ENCODE peak calls at places on chromosomes 11 and 22, in seven cellular contexts. B is PC-3, Z is colonic mucosa, Y is gastrocnemius medialis, P is prostate gland, U is heart right ventricle, A is A549. C is an unnamed sample.

GRCh38 chr22:45421349-45422057 is 8.0 kb downstream of the RIBC2 start:
- DNase-seq in A (no peak), U (no peak), B (no peak), P (no peak), Z (no peak), Y (no peak), C (no peak)

GRCh38 chr11:123357990-123358827 is 71.9 kb upstream of the GRAMD1B start:
- DNase-seq in A (no peak), B (peak), Z (no peak), U (no peak), P (no peak), Y (no peak), C (no peak)

GRCh38 chr22:42296381-42296853 is 26.0 kb upstream of the TCF20 start:
- DNase-seq in B (no peak), A (no peak), Z (no peak), P (no peak), Y (no peak), U (peak), C (peak)

GRCh38 chr11:70381872-70382842 is 16.2 kb upstream of the CTTN start:
- DNase-seq in P (no peak), B (no peak), Z (no peak), U (no peak), A (peak), Y (no peak), C (no peak)

GRCh38 chr11:27509953-27510352 is 3.4 kb upstream of the LIN7C start:
- DNase-seq in A (no peak), U (no peak), Z (no peak), B (no peak), Y (no peak), P (no peak), C (no peak)

GRCh38 chr11:529740-530411 is 5.5 kb downstream of the HRAS start:
- DNase-seq in P (no peak), Y (no peak), U (no peak), B (no peak), A (no peak), Z (no peak), C (no peak)

GRCh38 chr11:105032495-105032894 is 2.4 kb downstream of the CASP1 start:
- DNase-seq in Z (no peak), U (no peak), B (no peak), A (no peak), Y (no peak), P (no peak), C (no peak)

GRCh38 chr22:49247194-49247924 is 580.3 kb downstream of the BRD1 start:
- DNase-seq in Y (no peak), B (no peak), U (no peak), A (no peak), P (no peak), Z (no peak), C (no peak)

GRCh38 chr11:64234840-64235379 is 526 bp downstream of the VEGFB start:
- DNase-seq in P (no peak), Y (no peak), U (no peak), B (peak), A (no peak), Z (peak), C (peak)

GRCh38 chr11:9719949-9720646 is 56.2 kb downstream of the SWAP70 start:
- DNase-seq in A (no peak), Y (no peak), U (no peak), B (peak), Z (no peak), P (no peak), C (no peak)

GRCh38 chr11:117668291-117668690 is 128.7 kb downstream of the DSCAML1 start:
- DNase-seq in U (no peak), P (no peak), A (no peak), Z (no peak), B (no peak), Y (no peak), C (no peak)

GRCh38 chr11:12569499-12570040 is 104.7 kb upstream of the TEAD1 start:
- DNase-seq in P (no peak), Y (no peak), U (no peak), Z (no peak), B (no peak), A (no peak), C (no peak)

GRCh38 chr11:12005476-12005875 is 3.0 kb downstream of the DKK3 start:
- DNase-seq in Y (no peak), B (peak), A (no peak), U (no peak), P (no peak), Z (no peak), C (no peak)

GRCh38 chr22:32828150-32828549 is 26.6 kb downstream of the TIMP3 start:
- DNase-seq in P (no peak), Y (no peak), B (no peak), U (no peak), Z (no peak), A (no peak), C (no peak)

GRCh38 chr22:30265851-30266444 is 703 bp downstream of the OSM start:
- DNase-seq in A (no peak), B (no peak), P (no peak), Z (peak), U (peak), Y (no peak), C (no peak)

GRCh38 chr11:820655-821512 is 2.2 kb downstream of the PNPLA2 start:
- DNase-seq in Z (peak), U (peak), P (no peak), Y (peak), A (peak), B (peak), C (peak)

GRCh38 chr11:35529971-35530495 is 4.6 kb upstream of the PAMR1 start:
- DNase-seq in B (peak), P (no peak), U (no peak), A (no peak), Y (no peak), Z (no peak), C (peak)

GRCh38 chr22:44155115-44155514 is 25.6 kb upstream of the PARVG start:
- DNase-seq in P (no peak), U (no peak), Y (no peak), B (no peak), Z (no peak), A (no peak), C (no peak)

GRCh38 chr11:81253226-81253625 is 1480.4 kb downstream of the FAM181B start:
- DNase-seq in Z (no peak), U (no peak), B (no peak), A (no peak), Y (no peak), P (no peak), C (no peak)

GRCh38 chr11:369336-370018 is at the start of gene B4GALNT4:
- DNase-seq in U (no peak), B (peak), Y (no peak), P (peak), A (peak), Z (no peak), C (no peak)

GRCh38 chr11:119681537-119681936 is 47.5 kb downstream of the NECTIN1 start:
- DNase-seq in Z (no peak), U (no peak), B (no peak), A (no peak), P (no peak), Y (no peak), C (no peak)
- H3K27ac ChIP-seq in Z (no peak), U (no peak), B (no peak), A (no peak), P (peak), Y (no peak), C (peak)

DNA sequence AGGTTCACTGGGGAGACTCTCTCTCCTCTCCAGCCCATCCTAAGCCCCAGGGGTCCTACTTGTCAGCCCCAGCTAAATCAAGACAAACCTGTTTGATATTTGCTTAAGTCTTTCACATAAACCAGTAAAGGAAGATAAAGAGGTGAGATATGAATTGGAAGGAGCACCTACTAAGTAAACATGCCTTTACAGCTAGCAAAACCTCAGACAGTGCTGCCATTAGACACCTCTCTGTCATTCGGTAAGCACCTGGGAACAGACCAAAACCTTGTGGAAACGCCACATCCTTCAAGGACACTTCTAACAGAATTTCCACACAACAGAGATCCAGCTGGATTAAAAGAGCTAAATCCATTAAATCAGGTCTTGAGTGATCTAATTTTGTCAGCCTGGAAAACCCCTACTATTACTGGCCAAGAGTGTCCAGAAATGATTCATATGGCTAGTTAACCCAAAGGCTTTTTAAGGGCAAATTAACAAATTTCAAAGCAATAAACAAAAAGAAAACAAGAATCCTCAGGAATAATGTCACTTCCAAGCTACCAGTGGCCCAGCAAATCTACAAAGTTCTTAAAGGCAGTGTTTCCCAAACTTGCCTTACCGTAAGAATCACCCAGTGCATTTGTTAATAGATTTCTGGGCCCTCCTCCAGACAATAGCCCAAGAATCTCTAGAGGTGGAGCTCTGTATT is 2.4 kb downstream of the VPS37C start:
- DNase-seq in A (no peak), Y (no peak), P (peak), Z (peak), B (peak), U (no peak), C (no peak)
- TF ChIP-seq CTCF in A (no peak), Y (no peak), P (no peak), Z (no peak), B (no peak), U (no peak), C (no peak)

GRCh38 chr11:115504279-115505158 is at the start of gene CADM1:
- DNase-seq in U (peak), Y (peak), A (peak), B (peak), P (peak), Z (peak), C (peak)
- H3K27ac ChIP-seq in U (peak), Y (peak), A (peak), B (no peak), P (peak), Z (peak), C (peak)

DNA sequence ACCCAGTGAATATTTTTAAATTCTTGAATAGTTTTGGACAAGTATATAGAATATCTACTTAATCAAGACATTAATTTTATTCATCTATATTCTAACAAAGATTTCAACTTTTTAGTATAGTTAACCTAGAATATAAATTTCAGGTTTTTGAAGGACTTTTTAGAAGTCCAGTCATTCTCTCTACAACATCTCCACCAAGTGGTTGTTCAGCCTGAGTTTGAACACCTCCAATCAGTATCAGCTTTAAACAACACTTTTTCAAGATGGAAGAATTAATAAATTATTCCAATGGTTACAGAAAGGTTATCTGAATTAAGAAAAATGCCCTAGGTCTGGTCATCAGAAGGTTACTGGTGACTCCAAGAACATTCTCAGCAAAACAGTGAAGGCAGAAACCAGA is 31.8 kb downstream of the EIF3M start:
- DNase-seq in Y (no peak), U (no peak), A (no peak), B (peak), P (no peak), Z (no peak), C (no peak)
- TF ChIP-seq CTCF in Y (no peak), U (no peak), A (peak), B (peak), P (no peak), Z (no peak), C (no peak)

GRCh38 chr11:120781486-120782120 is 242.3 kb upstream of the TBCEL start:
- DNase-seq in B (no peak), Y (no peak), Z (no peak), U (no peak), A (no peak), P (no peak), C (no peak)

GRCh38 chr11:120775986-120776682 is 247.8 kb upstream of the TBCEL start:
- DNase-seq in A (no peak), Y (no peak), U (no peak), Z (no peak), P (no peak), B (no peak), C (no peak)

GRCh38 chr11:120776683-120777010 is 247.3 kb upstream of the TBCEL start:
- DNase-seq in B (no peak), Z (no peak), A (no peak), U (no peak), P (no peak), Y (no peak), C (no peak)

GRCh38 chr11:120778692-120779490 is 245.0 kb upstream of the TBCEL start:
- DNase-seq in B (no peak), A (no peak), U (no peak), Y (no peak), P (no peak), Z (no peak), C (no peak)

DNA sequence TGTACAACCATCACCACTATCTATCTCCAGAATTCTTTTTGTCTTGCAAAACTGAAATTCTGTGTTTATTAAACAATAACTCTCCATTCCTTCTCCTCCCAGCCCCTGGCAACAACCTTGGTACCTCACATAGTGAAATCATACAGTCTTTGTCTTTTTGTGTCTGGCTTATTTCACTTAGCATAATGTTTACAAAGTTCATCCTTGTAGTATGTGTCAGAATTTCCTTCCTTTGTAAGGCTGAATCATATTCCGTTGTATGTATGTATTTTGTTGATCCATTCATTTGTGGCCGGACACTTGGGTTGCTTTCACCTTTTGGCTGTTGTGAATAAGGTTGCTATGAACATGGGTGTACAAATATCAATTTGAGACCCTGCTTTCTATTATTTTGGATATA is 243.7 kb upstream of the TBCEL start:
- DNase-seq in Z (no peak), B (peak), U (no peak), Y (no peak), A (no peak), P (no peak), C (no peak)
- H3K27ac ChIP-seq in Z (no peak), B (peak), U (no peak), Y (no peak), A (no peak), P (no peak), C (no peak)

DNA sequence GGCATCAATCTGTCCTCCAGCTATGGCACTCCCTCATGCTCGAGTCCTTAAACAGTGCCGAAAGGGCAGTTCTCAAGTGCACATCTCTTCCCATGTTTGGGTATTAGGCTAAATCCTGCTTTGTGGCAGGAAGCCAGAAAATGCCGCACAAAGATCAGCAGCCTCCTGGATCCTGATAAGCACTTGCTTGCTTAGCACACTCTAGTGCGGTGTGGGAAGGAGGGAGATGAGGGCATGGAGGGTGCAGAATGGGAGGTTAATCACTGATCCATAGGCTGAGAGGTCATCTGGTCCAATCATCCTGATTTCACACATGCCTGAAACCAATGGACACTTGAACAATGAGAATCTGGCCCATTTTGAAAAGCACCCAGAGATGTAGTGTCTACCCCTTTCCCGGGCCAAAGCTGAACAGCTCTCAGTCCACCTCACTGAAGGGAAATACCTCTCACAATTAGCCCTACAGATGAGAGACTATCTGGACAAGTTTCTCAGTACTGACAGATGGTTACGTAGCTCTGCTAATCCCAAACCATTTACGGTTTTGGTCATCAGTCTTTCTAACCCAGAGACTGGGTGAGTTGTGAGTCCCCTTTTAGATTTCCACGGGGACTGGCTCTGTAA is 29.8 kb upstream of the CHRM4 start:
- DNase-seq in B (no peak), Y (no peak), A (no peak), Z (no peak), P (no peak), U (peak), C (no peak)
- TF ChIP-seq CTCF in B (no peak), Y (no peak), A (no peak), Z (no peak), P (no peak), U (no peak), C (no peak)

GRCh38 chr11:3121931-3122774 is 43.0 kb downstream of the OSBPL5 start:
- DNase-seq in U (no peak), P (no peak), Y (no peak), A (no peak), Z (no peak), B (no peak), C (no peak)

GRCh38 chr11:3123316-3123715 is 41.8 kb downstream of the OSBPL5 start:
- DNase-seq in Y (peak), B (no peak), P (peak), Z (peak), A (no peak), U (peak), C (peak)

GRCh38 chr11:3123761-3124733 is 41.1 kb downstream of the OSBPL5 start:
- DNase-seq in A (peak), B (peak), Z (peak), Y (peak), P (peak), U (peak), C (peak)

GRCh38 chr11:3121416-3121815 is 43.7 kb downstream of the OSBPL5 start:
- DNase-seq in U (no peak), A (no peak), Y (no peak), Z (no peak), P (no peak), B (no peak), C (no peak)

DNA sequence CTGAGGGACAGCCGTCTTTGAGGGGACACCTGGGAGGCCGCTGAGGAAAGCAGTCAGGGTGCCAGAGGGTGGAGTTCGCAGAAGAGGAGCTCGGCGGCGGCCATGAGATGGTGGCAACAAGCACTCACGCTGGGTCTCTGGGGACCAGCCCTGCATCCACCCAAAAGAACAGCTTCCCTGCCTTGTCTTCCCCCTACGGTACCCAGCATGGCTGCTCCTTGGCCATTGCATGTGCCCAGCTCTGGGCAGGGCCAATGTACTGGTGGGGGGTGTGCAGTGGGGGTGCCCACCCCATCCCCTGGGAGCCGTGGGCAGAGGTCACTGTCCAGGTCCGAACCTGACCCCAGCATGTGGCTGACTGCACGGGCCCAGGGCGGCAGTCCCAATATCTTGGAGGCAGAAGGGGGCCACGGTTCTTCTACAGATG is 42.3 kb downstream of the OSBPL5 start:
- DNase-seq in B (no peak), Y (no peak), Z (no peak), P (no peak), A (no peak), U (no peak), C (no peak)
- H3K27ac ChIP-seq in B (no peak), Y (peak), Z (no peak), P (peak), A (no peak), U (no peak), C (no peak)

DNA sequence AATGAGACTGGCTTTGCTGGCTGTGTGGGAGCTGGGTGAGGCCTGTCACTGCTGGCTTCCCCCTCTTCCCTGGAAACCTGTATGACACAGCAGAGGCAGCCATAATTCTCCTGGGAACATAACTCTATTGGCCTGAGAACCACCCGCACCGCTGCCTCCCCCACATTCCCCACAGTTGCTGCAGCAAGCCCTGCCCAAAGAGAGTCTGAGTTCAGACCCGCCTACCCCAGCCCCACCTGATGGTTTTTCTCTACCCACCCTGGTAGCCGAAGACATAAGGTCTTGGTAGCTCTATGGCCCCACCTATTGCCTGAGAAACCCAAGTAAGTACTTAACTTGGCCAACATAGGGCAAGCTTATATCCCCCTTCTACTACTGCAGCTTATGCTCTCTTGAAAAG is 174.8 kb downstream of the C11orf91 start:
- DNase-seq in A (no peak), B (no peak), Y (no peak), U (no peak), P (no peak), Z (no peak), C (no peak)
- TF ChIP-seq CTCF in A (no peak), B (no peak), Y (no peak), U (no peak), P (no peak), Z (no peak), C (no peak)

DNA sequence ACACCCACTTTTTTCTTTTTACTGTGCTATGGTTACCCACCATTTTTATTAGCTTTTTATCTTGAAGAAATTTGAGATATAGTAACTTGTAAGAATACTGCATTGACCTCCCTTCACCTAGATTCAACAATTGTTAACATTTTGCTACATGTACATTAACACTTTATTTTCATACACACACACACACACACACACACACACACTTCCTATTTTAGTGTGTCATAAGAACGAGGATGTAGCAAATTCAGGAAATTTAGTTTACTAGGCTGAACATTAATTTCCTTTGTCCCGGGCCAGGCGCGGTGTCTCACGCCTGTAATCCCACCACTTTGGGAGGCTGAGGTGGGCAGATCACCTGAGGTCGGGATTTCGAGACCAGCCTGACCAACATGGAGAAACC is 1.1 kb upstream of the ATP6V1E1 start:
- DNase-seq in Y (no peak), Z (no peak), A (no peak), B (no peak), U (no peak), P (no peak), C (no peak)
- H3K27ac ChIP-seq in Y (peak), Z (no peak), A (peak), B (no peak), U (peak), P (no peak), C (peak)

C was measured in body of pancreas.